ENCODE peak calls at places on chromosomes 11 and 22, in ten cellular contexts. Q, P, G, K, E, C, J, W, B and V are unnamed samples.

GRCh38 chr11:107704432-107704831 is 7.4 kb downstream of the SLN start:
- DNase-seq in Q (no peak), P (no peak), G (no peak), K (no peak), E (no peak), C (no peak), J (no peak), W (no peak), B (no peak), V (no peak)

GRCh38 chr22:43276311-43276710 is 66.9 kb downstream of the SCUBE1 start:
- DNase-seq in Q (no peak), P (no peak), G (no peak), K (no peak), E (no peak), C (no peak), J (no peak), W (no peak), B (no peak), V (no peak)

GRCh38 chr11:62981743-62982142 is 3.0 kb downstream of the SLC22A6 start:
- DNase-seq in Q (peak), P (no peak), G (no peak), K (no peak), E (no peak), C (no peak), J (no peak), W (no peak), B (no peak), V (no peak)

GRCh38 chr11:13116491-13116890 is 107.4 kb downstream of the RASSF10 start:
- DNase-seq in Q (no peak), P (no peak), G (no peak), K (no peak), E (no peak), C (no peak), J (no peak), W (no peak), B (no peak), V (no peak)

GRCh38 chr22:39932918-39933649 is 27.1 kb upstream of the TMA7B start:
- DNase-seq in Q (peak), P (no peak), G (no peak), K (no peak), E (no peak), C (peak), J (no peak), W (peak), B (peak), V (no peak)

GRCh38 chr11:46376258-46377050 is 5.0 kb upstream of the MDK start:
- DNase-seq in Q (no peak), P (no peak), G (no peak), K (no peak), E (no peak), C (no peak), J (no peak), W (no peak), B (no peak), V (no peak)

GRCh38 chr11:15119352-15119751 is 4.6 kb downstream of the INSC start:
- DNase-seq in Q (no peak), P (no peak), G (no peak), K (no peak), E (no peak), C (no peak), J (no peak), W (no peak), B (no peak), V (peak)

GRCh38 chr22:36285017-36285416 is 32.1 kb downstream of the APOL1 start:
- DNase-seq in Q (no peak), P (no peak), G (no peak), K (no peak), E (no peak), C (no peak), J (peak), W (no peak), B (no peak), V (no peak)